ENCODE peak calls at places on chromosomes 5 and 9, in six cellular contexts. Z is heart left ventricle, S is IMR-90, B is tibial nerve, Q is adrenal gland, U is spleen. N is an unnamed sample.

GRCh38 chr5:67010684-67011409 is 185.8 kb downstream of the CD180 start:
- DNase-seq in S (peak), U (no peak), Z (peak), Q (peak), B (no peak), N (no peak)

GRCh38 chr5:98700730-98701129 is 72.7 kb upstream of the RGMB start:
- DNase-seq in B (no peak), U (no peak), S (no peak), Q (no peak), Z (no peak), N (no peak)

GRCh38 chr9:123763910-123764588 is 165.9 kb downstream of the DENND1A start:
- DNase-seq in S (peak), Z (no peak), B (no peak), Q (no peak), U (no peak), N (no peak)

GRCh38 chr5:139930406-139930805 is 112.7 kb downstream of the NRG2 start:
- DNase-seq in Z (no peak), Q (no peak), S (no peak), U (no peak), B (no peak), N (no peak)

GRCh38 chr5:89277791-89278190 is 394.8 kb upstream of the MEF2C start:
- DNase-seq in S (peak), Z (no peak), B (no peak), Q (no peak), U (no peak), N (no peak)

GRCh38 chr5:132258102-132259060 is 885 bp downstream of the PDLIM4 start:
- DNase-seq in S (peak), Q (peak), Z (no peak), U (peak), B (peak), N (no peak)

GRCh38 chr5:152676177-152676576 is 271.1 kb upstream of the NMUR2 start:
- DNase-seq in Q (no peak), U (no peak), Z (no peak), B (no peak), S (no peak), N (no peak)

GRCh38 chr5:158471179-158471924 is 612.4 kb upstream of the CLINT1 start:
- DNase-seq in U (no peak), Q (no peak), B (no peak), Z (no peak), S (no peak), N (no peak)

GRCh38 chr5:2129581-2130272 is 247.0 kb upstream of the IRX4 start:
- DNase-seq in Q (no peak), U (no peak), B (no peak), Z (no peak), S (no peak), N (no peak)

GRCh38 chr9:97990259-97990658 is 7.1 kb downstream of the ANP32B start:
- DNase-seq in Q (no peak), U (no peak), Z (no peak), B (no peak), S (peak), N (no peak)

GRCh38 chr9:134983094-134983493 is 65.4 kb upstream of the FCN1 start:
- DNase-seq in Z (peak), S (no peak), U (peak), B (no peak), Q (peak), N (peak)

GRCh38 chr9:30718483-30718882 is 1666.0 kb upstream of the ACO1 start:
- DNase-seq in S (no peak), Q (no peak), Z (no peak), B (no peak), U (no peak), N (no peak)

GRCh38 chr5:140607031-140607430 is 25.9 kb downstream of the CD14 start:
- DNase-seq in Z (no peak), B (no peak), Q (no peak), U (no peak), S (no peak), N (no peak)

GRCh38 chr5:151773979-151774378 is 2.2 kb downstream of the G3BP1 start:
- DNase-seq in Q (no peak), U (no peak), B (no peak), Z (no peak), S (no peak), N (no peak)

GRCh38 chr5:119059740-119060255 is 11.1 kb upstream of the DMXL1 start:
- DNase-seq in Z (no peak), S (no peak), U (no peak), Q (no peak), B (no peak), N (no peak)

GRCh38 chr9:6150483-6150882 is 65.1 kb upstream of the IL33 start:
- DNase-seq in S (no peak), B (no peak), Q (no peak), Z (no peak), U (no peak), N (no peak)

GRCh38 chr9:114908104-114908621 is 22.2 kb downstream of the TNFSF8 start:
- DNase-seq in B (no peak), S (peak), Q (peak), U (no peak), Z (no peak), N (no peak)

GRCh38 chr5:59500014-59500413 is 393.5 kb downstream of the PDE4D start:
- DNase-seq in Q (no peak), U (no peak), Z (no peak), B (no peak), S (no peak), N (no peak)

GRCh38 chr5:90022711-90023053 is 386.9 kb downstream of the CETN3 start:
- DNase-seq in U (no peak), Z (no peak), S (no peak), Q (no peak), B (no peak), N (no peak)

GRCh38 chr5:73908440-73908839 is 282.4 kb downstream of the ARHGEF28 start:
- DNase-seq in U (no peak), Z (no peak), Q (no peak), S (no peak), B (no peak), N (no peak)

GRCh38 chr9:104872959-104873850 is 54.8 kb downstream of the ABCA1 start:
- DNase-seq in U (no peak), B (peak), Z (peak), Q (peak), S (peak), N (no peak)

GRCh38 chr9:135137398-135137832 is 49.9 kb downstream of the OLFM1 start:
- DNase-seq in Q (peak), Z (no peak), S (no peak), U (no peak), B (no peak), N (no peak)

GRCh38 chr5:158200624-158201023 is 341.7 kb upstream of the CLINT1 start:
- DNase-seq in Z (no peak), U (no peak), Q (no peak), B (no peak), S (no peak), N (no peak)

GRCh38 chr9:115883467-115884329 is 269.9 kb upstream of the PAPPA start:
- DNase-seq in U (no peak), S (peak), Q (peak), Z (peak), B (no peak), N (peak)

GRCh38 chr5:34411470-34412346 is 244.4 kb upstream of the RAI14 start:
- DNase-seq in U (no peak), S (peak), Q (no peak), Z (no peak), B (no peak), N (no peak)

GRCh38 chr5:96124589-96124988 is 162.9 kb upstream of the ELL2 start:
- DNase-seq in Z (no peak), U (no peak), Q (no peak), B (no peak), S (peak), N (no peak)

GRCh38 chr5:175778951-175779475 is 92.4 kb upstream of the CPLX2 start:
- DNase-seq in Q (peak), Z (peak), U (no peak), B (no peak), S (no peak), N (no peak)

GRCh38 chr5:145697251-145698016 is 137.7 kb downstream of the PRELID2 start:
- DNase-seq in B (no peak), Q (peak), S (peak), U (no peak), Z (no peak), N (no peak)

GRCh38 chr5:54309751-54310432 is 481 bp downstream of the ARL15 start:
- DNase-seq in B (peak), S (peak), Q (peak), U (peak), Z (peak), N (peak)

GRCh38 chr5:117690603-117691002 is 1116.0 kb upstream of the SEMA6A start:
- DNase-seq in U (no peak), Q (no peak), B (no peak), S (no peak), Z (no peak), N (no peak)

GRCh38 chr9:78213696-78214095 is 22.2 kb upstream of the CEP78 start:
- DNase-seq in Z (no peak), Q (no peak), B (no peak), U (no peak), S (no peak), N (no peak)

GRCh38 chr9:82531795-82532194 is 531.1 kb downstream of the RASEF start:
- DNase-seq in Q (no peak), B (no peak), U (no peak), Z (no peak), S (no peak), N (no peak)

GRCh38 chr9:82535432-82535998 is 527.4 kb downstream of the RASEF start:
- DNase-seq in Q (no peak), S (no peak), Z (no peak), U (no peak), B (no peak), N (no peak)

GRCh38 chr9:82526629-82527028 is 536.3 kb downstream of the RASEF start:
- DNase-seq in S (no peak), Q (no peak), Z (no peak), U (no peak), B (no peak), N (no peak)

GRCh38 chr9:82532504-82532903 is 530.4 kb downstream of the RASEF start:
- DNase-seq in Z (no peak), B (no peak), S (peak), U (no peak), Q (no peak), N (no peak)
- TF ChIP-seq CTCF in Z (peak), B (no peak), S (peak), U (peak), Q (peak), N (no peak)

GRCh38 chr9:136840140-136840876 is 2.0 kb upstream of the AJM1 start:
- DNase-seq in U (no peak), S (no peak), Z (no peak), Q (no peak), B (no peak), N (no peak)
- TF ChIP-seq POLR2A in U (no peak), S (no peak), Z (no peak), Q (no peak), B (no peak), N (no peak)

GRCh38 chr9:129835128-129835859 is at the start of the genes C9orf78 and USP20:
- DNase-seq in Z (peak), U (peak), Q (peak), S (peak), B (peak), N (peak)
- TF ChIP-seq CTCF in Z (no peak), U (no peak), Q (no peak), S (no peak), B (no peak), N (no peak)

DNA sequence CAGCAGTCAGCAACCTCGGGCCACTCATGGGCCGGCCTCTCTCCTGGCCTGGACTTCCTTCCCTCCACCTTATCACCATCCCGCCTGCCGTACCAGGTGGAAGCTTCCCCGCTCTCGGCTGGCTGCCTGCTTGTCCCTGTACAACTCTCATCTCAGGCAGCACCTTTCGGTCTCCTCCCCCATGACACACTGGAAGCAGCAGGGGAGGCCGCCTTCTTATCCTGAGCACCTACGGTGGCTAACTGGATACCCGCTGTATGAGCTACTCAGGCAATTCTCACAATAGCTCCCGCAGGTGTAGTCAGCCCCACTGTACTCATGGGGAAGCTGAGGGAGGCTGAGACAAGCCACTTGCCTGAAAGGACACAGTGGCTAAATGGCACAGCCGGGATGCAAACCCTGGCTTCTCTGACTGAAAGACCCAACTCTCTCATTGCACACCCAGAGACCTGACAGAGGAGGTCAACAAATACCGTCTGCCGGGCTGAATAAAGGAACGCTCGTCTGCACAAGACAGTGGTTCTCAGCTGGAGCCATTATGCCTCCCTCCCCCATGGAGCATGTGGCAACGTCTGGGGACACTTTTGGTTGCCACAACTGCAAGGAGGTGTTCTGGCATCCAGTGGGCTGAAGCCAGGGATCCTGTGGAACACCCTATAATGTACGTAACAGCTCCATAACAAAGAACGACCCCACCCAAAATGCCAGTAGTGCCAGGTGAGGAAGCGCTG is 9.6 kb downstream of the STK10 start:
- DNase-seq in Z (no peak), S (no peak), Q (no peak), B (no peak), U (peak), N (peak)
- TF ChIP-seq POLR2A in Z (no peak), S (no peak), Q (no peak), B (no peak), U (no peak), N (no peak)

GRCh38 chr9:112076814-112077213 is 98.3 kb downstream of the SUSD1 start:
- DNase-seq in B (no peak), U (no peak), Z (no peak), S (no peak), Q (no peak), N (no peak)

GRCh38 chr9:112072721-112073553 is 102.2 kb downstream of the SUSD1 start:
- DNase-seq in Q (no peak), S (peak), B (no peak), Z (no peak), U (no peak), N (no peak)

GRCh38 chr9:112078432-112078831 is 96.7 kb downstream of the SUSD1 start:
- DNase-seq in Z (no peak), Q (peak), U (no peak), S (no peak), B (no peak), N (no peak)

GRCh38 chr9:112074250-112075008 is 100.7 kb downstream of the SUSD1 start:
- DNase-seq in Z (peak), U (no peak), Q (peak), S (peak), B (peak), N (peak)

DNA sequence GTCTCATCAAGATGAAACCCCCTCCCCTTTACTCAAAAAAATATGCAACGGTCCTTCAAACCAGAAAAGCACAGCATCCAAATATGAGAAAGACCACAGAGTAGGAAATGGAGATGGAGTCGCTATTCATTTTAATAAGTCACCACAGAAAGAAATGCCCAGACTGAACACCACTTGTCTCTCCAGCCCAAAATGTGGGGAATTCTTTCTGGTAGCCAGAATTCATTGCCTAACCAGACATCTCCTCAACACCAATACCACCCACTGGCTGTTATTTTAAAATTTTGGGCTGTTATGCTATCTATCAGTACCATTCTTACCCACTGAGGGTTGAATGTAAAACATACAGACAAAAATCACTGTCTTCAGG is 100.1 kb downstream of the SUSD1 start:
- DNase-seq in S (no peak), B (no peak), Z (no peak), Q (no peak), U (no peak), N (no peak)
- TF ChIP-seq CTCF in S (no peak), B (no peak), Z (no peak), Q (no peak), U (no peak), N (no peak)

DNA sequence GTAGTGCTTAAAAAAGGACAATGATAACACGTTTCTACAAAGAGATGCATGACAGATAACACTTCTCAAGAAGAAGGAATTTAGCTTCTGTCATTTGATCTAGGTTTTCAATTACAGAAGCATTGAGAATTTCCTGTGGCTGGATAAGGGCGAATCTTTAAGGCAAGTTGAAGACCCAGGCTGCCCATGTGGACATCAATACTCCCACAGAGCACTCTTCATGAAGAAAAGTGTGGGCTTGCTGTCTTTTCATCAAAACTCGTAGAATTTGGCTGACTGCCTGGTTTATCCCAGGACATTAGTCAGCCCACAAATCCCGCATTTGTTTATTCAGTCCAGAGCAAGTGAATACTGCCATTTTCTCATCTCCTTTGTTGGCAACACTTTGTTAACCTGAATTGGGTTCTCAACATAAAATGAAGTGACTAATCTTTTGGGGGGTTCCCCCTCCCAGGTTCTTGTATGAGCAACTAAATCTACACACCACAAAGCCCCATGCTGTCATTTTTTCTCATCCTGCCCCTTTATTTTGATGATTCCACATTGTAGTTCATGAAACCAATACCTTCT is 43.4 kb upstream of the CDKN2B start:
- DNase-seq in U (no peak), B (no peak), Q (peak), Z (no peak), S (peak), N (no peak)
- TF ChIP-seq POLR2A in U (no peak), B (no peak), Q (no peak), Z (no peak), S (no peak), N (no peak)

GRCh38 chr9:35385042-35385441 is 104.9 kb upstream of the RUSC2 start:
- DNase-seq in Q (peak), B (no peak), U (no peak), S (peak), Z (no peak), N (no peak)
- TF ChIP-seq CTCF in Q (no peak), B (no peak), U (no peak), S (peak), Z (peak), N (no peak)

GRCh38 chr5:61162010-61162831 is at the start of gene SMIM15:
- DNase-seq in U (peak), B (peak), Z (peak), S (peak), Q (peak), N (peak)
- TF ChIP-seq POLR2A in U (no peak), B (peak), Z (peak), S (peak), Q (peak), N (peak)

N was measured in stomach.